ENCODE peak calls at places on chromosomes 5 and 9, in nine cellular contexts. I is astrocyte; R is AG04449; U is stomach; P is lower lobe of right lung; N is GM20000; W is coronary artery; F is CD8-positive, alpha-beta T cell; S is PC-9. Q is an unnamed sample.

GRCh38 chr5:169223595-169223953 is 77.4 kb downstream of the SLIT3 start:
- DNase-seq in I (peak; percentile 55), R (peak; percentile 34), U (no peak), P (no peak), N (no peak), W (no peak), F (no peak), S (no peak), Q (no peak)

GRCh38 chr9:101438523-101438922 is 2.9 kb upstream of the ALDOB start:
- DNase-seq in I (no peak), R (no peak), U (no peak), P (no peak), N (no peak), W (no peak), F (no peak), S (no peak), Q (no peak)

GRCh38 chr5:14240366-14240765 is 97.2 kb downstream of the TRIO start:
- DNase-seq in I (peak; percentile 36), R (no peak), U (no peak), P (no peak), N (no peak), W (no peak), F (no peak), S (no peak), Q (no peak)

GRCh38 chr9:71748280-71748743 is 20.0 kb downstream of the CEMIP2 start:
- DNase-seq in I (peak; percentile 96), R (peak; percentile 59), U (no peak), P (no peak), N (no peak), W (no peak), F (no peak), S (no peak), Q (no peak)

GRCh38 chr5:38752622-38753021 is 93.2 kb upstream of the OSMR start:
- DNase-seq in I (no peak), R (no peak), U (no peak), P (no peak), N (no peak), W (no peak), F (no peak), S (no peak), Q (no peak)

GRCh38 chr5:9196403-9197224 is 349.3 kb downstream of the SEMA5A start:
- DNase-seq in I (peak; percentile 86), R (no peak), U (no peak), P (no peak), N (no peak), W (no peak), F (no peak), S (no peak), Q (no peak)

GRCh38 chr5:150043657-150044333 is 42.6 kb downstream of the CSF1R start:
- DNase-seq in I (peak; percentile 66), R (no peak), U (no peak), P (no peak), N (no peak), W (no peak), F (no peak), S (no peak), Q (no peak)

GRCh38 chr5:19988447-19988846 is 447 bp upstream of the CDH18 start:
- DNase-seq in I (no peak), R (no peak), U (no peak), P (no peak), N (no peak), W (no peak), F (no peak), S (no peak), Q (no peak)

GRCh38 chr5:6717687-6718086 is 4.5 kb downstream of the TENT4A start:
- DNase-seq in I (no peak), R (no peak), U (no peak), P (no peak), N (no peak), W (peak; percentile 54), F (no peak), S (no peak), Q (no peak)

GRCh38 chr9:7258688-7259396 is 501.1 kb downstream of the KDM4C start:
- DNase-seq in I (no peak), R (no peak), U (no peak), P (no peak), N (no peak), W (no peak), F (no peak), S (no peak), Q (no peak)

GRCh38 chr9:7259544-7260241 is 501.9 kb downstream of the KDM4C start:
- DNase-seq in I (no peak), R (no peak), U (no peak), P (no peak), N (no peak), W (no peak), F (no peak), S (no peak), Q (no peak)
- TF ChIP-seq CTCF in I (no peak), R (no peak), U (no peak), P (no peak), N (no peak), W (no peak), F (no peak), S (no peak), Q (no peak)

GRCh38 chr5:154421868-154422267 is 23.9 kb upstream of the SAP30L start:
- DNase-seq in I (no peak), R (no peak), U (no peak), P (no peak), N (peak; percentile 19), W (no peak), F (no peak), S (no peak), Q (no peak)
- TF ChIP-seq CTCF in I (peak; percentile 23), R (peak; percentile 35), U (no peak), P (no peak), N (peak; percentile 24), W (no peak), F (no peak), S (peak; percentile 56), Q (no peak)

GRCh38 chr9:83636813-83637212 is 13.9 kb downstream of the IDNK start:
- DNase-seq in I (no peak), R (no peak), U (no peak), P (no peak), N (no peak), W (no peak), F (no peak), S (no peak), Q (no peak)
- TF ChIP-seq CTCF in I (no peak), R (no peak), U (no peak), P (no peak), N (no peak), W (no peak), F (no peak), S (no peak), Q (no peak)

GRCh38 chr9:19969721-19970120 is 180.9 kb upstream of the SLC24A2 start:
- DNase-seq in I (peak; percentile 14), R (no peak), U (no peak), P (no peak), N (no peak), W (no peak), F (no peak), S (no peak), Q (no peak)

GRCh38 chr9:19965336-19965735 is 176.5 kb upstream of the SLC24A2 start:
- DNase-seq in I (peak; percentile 50), R (no peak), U (no peak), P (no peak), N (no peak), W (no peak), F (no peak), S (no peak), Q (no peak)

GRCh38 chr9:19967567-19968459 is 179.0 kb upstream of the SLC24A2 start:
- DNase-seq in I (no peak), R (no peak), U (no peak), P (no peak), N (no peak), W (no peak), F (no peak), S (no peak), Q (no peak)
- TF ChIP-seq CTCF in I (no peak), R (no peak), U (no peak), P (no peak), N (no peak), W (no peak), F (no peak), S (no peak), Q (no peak)

DNA sequence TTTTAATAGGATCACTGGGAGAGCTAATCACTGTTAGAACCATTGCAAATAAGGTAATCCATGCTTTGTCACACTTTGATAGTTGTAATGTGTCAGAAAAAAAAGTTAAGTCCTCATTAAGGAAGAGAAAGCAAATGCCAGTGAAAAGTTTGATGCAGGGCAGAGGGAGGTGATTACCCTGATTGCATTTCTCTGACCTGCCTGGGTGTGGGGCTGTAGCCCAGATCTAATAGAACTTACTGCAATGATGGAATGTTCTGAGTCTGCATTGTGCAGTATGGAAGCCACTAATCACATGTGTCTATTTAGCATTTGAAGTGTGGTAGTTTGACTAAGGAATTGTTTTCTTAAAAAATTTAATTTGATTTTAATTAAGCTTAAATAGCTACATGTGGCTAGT is 202.7 kb downstream of the ATP10B start:
- DNase-seq in I (no peak), R (no peak), U (no peak), P (no peak), N (peak; percentile 8), W (no peak), F (no peak), S (no peak), Q (no peak)
- TF ChIP-seq CTCF in I (no peak), R (no peak), U (no peak), P (peak; percentile 33), N (no peak), W (no peak), F (no peak), S (peak; percentile 44), Q (peak; percentile 35)

GRCh38 chr5:154315756-154316155 is 125.2 kb downstream of the GALNT10 start:
- DNase-seq in I (no peak), R (no peak), U (no peak), P (no peak), N (no peak), W (no peak), F (no peak), S (no peak), Q (no peak)
- TF ChIP-seq CTCF in I (no peak), R (no peak), U (no peak), P (no peak), N (no peak), W (no peak), F (no peak), S (no peak), Q (no peak)

DNA sequence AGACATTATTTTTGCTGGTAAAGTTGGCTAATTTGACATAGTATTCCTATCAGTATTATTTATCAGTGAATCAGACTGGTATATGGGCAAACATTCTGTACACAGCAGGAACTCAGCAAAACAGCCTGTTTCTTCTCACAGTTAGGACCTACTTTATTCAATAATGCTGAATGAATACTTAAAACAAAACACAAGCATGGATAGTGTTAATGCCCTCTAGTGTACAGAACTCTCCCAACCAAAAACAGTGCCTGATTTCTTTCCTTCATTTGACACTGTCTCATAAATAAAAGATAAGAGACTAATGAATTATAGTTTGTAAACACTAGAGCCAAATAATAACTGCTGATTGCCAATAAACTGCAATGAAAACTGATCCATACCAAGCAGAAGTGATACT is 1113.3 kb downstream of the PTPRD start:
- DNase-seq in I (no peak), R (no peak), U (no peak), P (no peak), N (no peak), W (no peak), F (no peak), S (no peak), Q (no peak)
- TF ChIP-seq CTCF in I (no peak), R (no peak), U (no peak), P (no peak), N (no peak), W (no peak), F (no peak), S (no peak), Q (no peak)

GRCh38 chr5:138760448-138761110 is 7.4 kb downstream of the CTNNA1 start:
- DNase-seq in I (peak; percentile 31), R (no peak), U (no peak), P (no peak), N (no peak), W (no peak), F (no peak), S (no peak), Q (no peak)
- TF ChIP-seq CTCF in I (no peak), R (no peak), U (no peak), P (no peak), N (no peak), W (no peak), F (no peak), S (no peak), Q (no peak)

Q was measured in CD14-positive monocyte.